ENCODE peak calls at places on chromosomes 7 and 10, in five cellular contexts. R is heart left ventricle, C is H9, X is psoas muscle, F is SK-N-SH. E is an unnamed sample. For H3K4me1, the result is how much of the 10 kb centered on the place peaks cover.

GRCh38 chr10:11830836-11831519 is 7.8 kb downstream of the PROSER2 start:
- DNase-seq in R (no peak), C (no peak), X (no peak), F (no peak), E (no peak)

GRCh38 chr10:80411681-80412230 is 3.4 kb downstream of the PRXL2A start:
- DNase-seq in R (no peak), C (no peak), X (no peak), F (no peak), E (no peak)

GRCh38 chr7:96330193-96330592 is 8.3 kb upstream of the SLC25A13 start:
- DNase-seq in R (no peak), C (no peak), X (no peak), F (no peak), E (no peak)

GRCh38 chr7:106717997-106718871 is 57.3 kb upstream of the CCDC71L start:
- DNase-seq in R (no peak), C (no peak), X (no peak), F (peak), E (no peak)

GRCh38 chr10:50992972-50993766 is 81.1 kb upstream of the PRKG1 start:
- DNase-seq in R (peak), C (peak), X (no peak), F (peak), E (no peak)

GRCh38 chr10:80266513-80266863 is 23.0 kb downstream of the MAT1A start:
- DNase-seq in R (no peak), C (no peak), X (no peak), F (no peak), E (no peak)

GRCh38 chr10:51886438-51887068 is 187.2 kb upstream of the CSTF2T start:
- DNase-seq in R (no peak), C (no peak), X (no peak), F (no peak), E (no peak)

GRCh38 chr7:108348913-108349312 is 107.3 kb downstream of the NRCAM start:
- DNase-seq in R (no peak), C (no peak), X (no peak), F (no peak), E (no peak)

GRCh38 chr7:84783161-84783803 is 403.6 kb downstream of the SEMA3D start:
- DNase-seq in R (no peak), C (no peak), X (no peak), F (no peak), E (no peak)

GRCh38 chr7:129864042-129864441 is 88.7 kb downstream of the UBE2H start:
- DNase-seq in R (no peak), C (no peak), X (no peak), F (no peak), E (no peak)

GRCh38 chr7:80481196-80481884 is 30.5 kb downstream of the GNAT3 start:
- DNase-seq in R (no peak), C (no peak), X (no peak), F (no peak), E (no peak)

GRCh38 chr10:24721254-24722106 is 2.2 kb downstream of the ARHGAP21 start:
- DNase-seq in R (peak), C (peak), X (peak), F (peak), E (peak)

GRCh38 chr10:102102421-102102820 is 17.7 kb downstream of the LDB1 start:
- DNase-seq in R (no peak), C (no peak), X (no peak), F (no peak), E (no peak)

GRCh38 chr7:124552217-124552616 is 213.4 kb downstream of the GPR37 start:
- DNase-seq in R (no peak), C (no peak), X (no peak), F (no peak), E (no peak)

GRCh38 chr10:117189557-117189956 is 7.7 kb upstream of the KCNK18 start:
- DNase-seq in R (no peak), C (no peak), X (no peak), F (no peak), E (no peak)

GRCh38 chr10:26881600-26882331 is 21.0 kb upstream of the ABI1 start:
- DNase-seq in R (no peak), C (no peak), X (no peak), F (peak), E (no peak)

GRCh38 chr7:134703781-134704180 is 57.1 kb downstream of the BPGM start:
- DNase-seq in R (no peak), C (no peak), X (no peak), F (no peak), E (peak)

GRCh38 chr10:7117806-7118674 is 292.8 kb downstream of the SFMBT2 start:
- DNase-seq in R (no peak), C (no peak), X (no peak), F (no peak), E (no peak)

GRCh38 chr7:74573499-74573898 is 84.0 kb upstream of the GTF2I start:
- DNase-seq in R (no peak), C (no peak), X (no peak), F (peak), E (no peak)

GRCh38 chr7:115600196-115600595 is 430.4 kb downstream of the TFEC start:
- DNase-seq in R (no peak), C (no peak), X (no peak), F (no peak), E (no peak)

GRCh38 chr7:66859794-66860645 is 61.0 kb upstream of the TMEM248 start:
- DNase-seq in R (no peak), C (peak), X (peak), F (no peak), E (no peak)

GRCh38 chr7:20785211-20786048 is 1.3 kb downstream of the SP8 start:
- DNase-seq in R (no peak), C (peak), X (no peak), F (peak), E (no peak)

GRCh38 chr7:143129051-143129450 is 2.8 kb upstream of the PIP start:
- DNase-seq in R (no peak), C (no peak), X (no peak), F (no peak), E (no peak)

GRCh38 chr7:113119429-113119828 is 1.1 kb upstream of the SMIM30 start:
- DNase-seq in R (no peak), C (no peak), X (no peak), F (no peak), E (no peak)
- H3K4me1 ChIP-seq in R (under half), C (under half), X (under half), F (under half), E (under half)

DNA sequence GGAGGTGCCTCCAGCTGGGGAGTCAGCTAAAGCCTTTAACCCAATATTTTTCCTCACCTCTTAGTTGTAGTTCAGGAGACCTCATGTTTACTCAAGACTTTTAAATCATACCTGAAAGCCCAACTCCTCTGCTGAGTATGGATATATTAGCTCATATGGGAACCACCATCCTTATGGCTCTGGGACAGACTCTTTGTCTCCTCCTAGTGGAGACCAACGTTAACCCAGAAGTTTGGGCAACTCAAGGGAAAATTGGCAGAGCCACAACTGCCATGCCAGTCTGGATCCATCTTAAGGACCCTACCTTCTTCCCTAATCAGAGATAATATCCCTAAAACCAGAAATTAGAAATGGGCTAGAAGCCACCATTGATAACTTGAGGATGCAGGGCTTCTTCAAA is 80.8 kb downstream of the TMEM106B start:
- DNase-seq in R (no peak), C (no peak), X (no peak), F (no peak), E (no peak)
- TF ChIP-seq CTCF in R (no peak), C (peak), X (no peak), F (peak), E (no peak)

GRCh38 chr7:122764020-122764419 is 61.3 kb upstream of the RNF148 start:
- DNase-seq in R (no peak), C (no peak), X (no peak), F (no peak), E (no peak)
- H3K4me1 ChIP-seq in R (under half), C (under half), X (under half), F (under half), E (under half)

GRCh38 chr10:77974396-77975074 is 48.0 kb upstream of the DLG5 start:
- DNase-seq in R (no peak), C (peak), X (no peak), F (peak), E (peak)
- TF ChIP-seq CTCF in R (peak), C (peak), X (no peak), F (peak), E (peak)

GRCh38 chr7:94298943-94299342 is 95.8 kb upstream of the COL1A2 start:
- DNase-seq in R (no peak), C (no peak), X (no peak), F (no peak), E (no peak)
- H3K4me1 ChIP-seq in R (under half), C (under half), X (under half), F (under half), E (under half)

DNA sequence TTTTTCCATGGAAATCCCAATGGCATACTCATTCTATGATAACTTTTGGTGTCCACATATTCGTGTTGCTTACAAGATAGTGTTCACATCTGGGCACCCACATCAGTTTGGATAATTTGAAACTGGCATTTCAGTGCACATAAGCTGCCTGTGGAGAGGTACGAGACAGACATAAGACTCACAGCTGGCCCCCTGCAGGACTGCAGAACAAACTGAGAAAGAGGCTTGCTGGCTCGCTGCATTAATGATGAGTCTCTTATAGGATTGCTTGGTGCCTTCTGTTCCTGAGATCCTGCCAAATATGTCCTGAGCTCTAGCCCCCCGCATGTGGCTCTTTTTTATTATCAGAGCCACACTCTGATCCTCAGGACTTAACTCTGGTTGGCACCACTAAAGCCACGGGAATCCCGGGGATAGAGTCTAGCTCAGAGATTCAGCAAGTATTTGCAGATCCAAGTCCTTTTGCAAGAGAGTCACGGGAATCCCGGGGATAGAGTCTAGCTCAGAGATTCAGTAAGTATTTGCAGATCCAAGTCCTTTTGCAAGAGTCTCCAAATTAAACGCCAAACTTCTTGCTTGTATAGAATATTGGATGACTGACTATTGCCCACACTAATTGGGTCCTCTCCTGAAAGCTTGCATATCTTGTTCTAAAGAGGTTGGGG is 34.0 kb upstream of the JCAD start:
- DNase-seq in R (no peak), C (no peak), X (no peak), F (no peak), E (no peak)
- TF ChIP-seq CTCF in R (no peak), C (no peak), X (no peak), F (no peak), E (no peak)

DNA sequence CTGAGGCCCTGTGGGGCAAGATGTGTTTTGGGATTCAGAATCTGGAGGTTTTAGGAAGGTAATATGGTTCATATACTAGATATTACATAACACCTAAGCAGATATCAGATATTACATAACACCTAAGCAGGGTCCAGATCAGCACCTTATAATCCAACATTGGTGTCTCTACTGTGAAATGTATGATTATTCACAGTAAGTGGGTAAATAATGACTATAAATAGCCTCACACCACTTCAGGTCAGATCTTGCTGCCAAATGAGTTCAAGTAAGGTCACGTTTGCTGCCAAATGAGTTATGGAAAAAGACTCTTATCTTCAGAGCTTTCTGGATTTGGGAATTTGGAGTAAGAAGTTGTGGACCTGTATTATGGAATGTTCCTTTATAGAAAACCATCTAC is 14.6 kb downstream of the ADRB1 start:
- DNase-seq in R (no peak), C (no peak), X (no peak), F (no peak), E (no peak)
- H3K4me1 ChIP-seq in R (under half), C (under half), X (under half), F (under half), E (under half)

GRCh38 chr7:8040768-8041369 is 72.3 kb downstream of the GLCCI1 start:
- DNase-seq in R (no peak), C (no peak), X (no peak), F (no peak), E (no peak)

GRCh38 chr7:8035190-8035589 is 66.6 kb downstream of the GLCCI1 start:
- DNase-seq in R (no peak), C (no peak), X (no peak), F (no peak), E (no peak)

GRCh38 chr7:8037151-8037550 is 68.6 kb downstream of the GLCCI1 start:
- DNase-seq in R (no peak), C (no peak), X (no peak), F (no peak), E (no peak)

DNA sequence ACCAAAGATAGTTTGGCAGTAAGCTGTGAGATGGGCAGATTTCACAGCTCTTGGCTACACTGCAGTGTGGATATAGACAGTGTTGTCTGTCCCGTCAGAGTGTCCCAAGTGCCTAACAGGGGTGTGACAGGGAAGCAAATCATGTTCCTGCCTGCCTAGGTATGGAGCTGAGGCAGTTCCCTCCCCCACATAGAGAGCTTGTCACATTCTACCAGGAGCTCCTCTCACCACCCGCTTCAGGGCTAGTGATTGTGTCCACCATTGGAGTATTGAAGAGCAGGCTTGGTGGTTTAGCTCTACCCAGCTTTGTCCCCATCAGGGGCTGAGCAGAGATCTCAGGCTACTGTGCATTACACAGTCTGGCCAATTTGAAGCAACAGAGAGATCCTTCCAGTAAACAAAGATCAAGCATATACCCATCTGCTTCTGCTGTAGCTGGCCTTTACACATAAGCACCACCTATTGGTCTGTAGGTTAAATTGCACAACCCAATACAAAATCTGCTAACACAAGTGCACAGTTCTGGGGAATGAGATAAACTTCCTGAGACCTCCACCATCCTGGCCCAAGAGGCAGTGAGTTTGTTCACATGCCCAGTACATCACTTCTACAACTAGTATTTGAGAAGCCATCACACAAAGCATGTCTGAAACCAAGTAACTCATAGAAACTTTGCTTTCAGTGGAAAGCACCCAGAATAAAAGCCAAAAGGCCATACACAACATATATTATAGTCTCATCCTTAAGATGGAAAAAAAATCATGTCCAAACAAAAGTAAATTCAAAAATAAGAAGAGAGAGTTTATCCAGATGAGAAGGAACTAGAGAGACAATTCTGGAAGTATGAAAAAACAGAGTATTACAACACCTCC is 67.3 kb downstream of the GLCCI1 start:
- DNase-seq in R (no peak), C (peak), X (no peak), F (no peak), E (no peak)
- TF ChIP-seq CTCF in R (peak), C (peak), X (peak), F (peak), E (peak)

GRCh38 chr10:5892007-5892406 is 2.0 kb downstream of the FBH1 start:
- DNase-seq in R (no peak), C (no peak), X (no peak), F (no peak), E (no peak)
- H3K4me1 ChIP-seq in R (half or more), C (under half), X (under half), F (under half), E (under half)

E was measured in transverse colon.